ENCODE peak calls at places on chromosomes 12 and 14, in five cellular contexts. F is K562, N is GM12878, X is SK-N-SH, V is H1. U is an unnamed sample.

GRCh38 chr14:70416717-70417349 is at the start of gene SYNJ2BP:
- DNase-seq in F (peak), N (peak), X (peak), V (peak), U (peak)

GRCh38 chr12:80966001-80966400 is 28.3 kb upstream of the LIN7A start:
- DNase-seq in F (no peak), N (no peak), X (no peak), V (peak), U (no peak)

GRCh38 chr12:51199546-51199945 is 18.3 kb downstream of the POU6F1 start:
- DNase-seq in F (no peak), N (no peak), X (peak), V (no peak), U (no peak)

GRCh38 chr14:50612795-50613194 is 52.9 kb downstream of the ATL1 start:
- DNase-seq in F (no peak), N (no peak), X (no peak), V (no peak), U (no peak)

GRCh38 chr12:117212563-117213190 is 22.4 kb upstream of the FBXO21 start:
- DNase-seq in F (peak), N (no peak), X (peak), V (peak), U (peak)

GRCh38 chr14:69101331-69101826 is 51.5 kb downstream of the DCAF5 start:
- DNase-seq in F (peak), N (no peak), X (peak), V (no peak), U (peak)

GRCh38 chr12:96989916-96990315 is 82.9 kb downstream of the NEDD1 start:
- DNase-seq in F (peak), N (no peak), X (no peak), V (peak), U (peak)

GRCh38 chr14:104266643-104267575 is 128.5 kb downstream of the KIF26A start:
- DNase-seq in F (no peak), N (no peak), X (no peak), V (no peak), U (no peak)

GRCh38 chr12:23083267-23083666 is 458.3 kb downstream of the ETNK1 start:
- DNase-seq in F (peak), N (no peak), X (no peak), V (no peak), U (no peak)

GRCh38 chr12:91432079-91432478 is 249.5 kb upstream of the DCN start:
- DNase-seq in F (no peak), N (no peak), X (no peak), V (no peak), U (no peak)

GRCh38 chr12:65248656-65249633 is 29.5 kb upstream of the MSRB3 start:
- DNase-seq in F (peak), N (no peak), X (no peak), V (no peak), U (no peak)
- TF ChIP-seq JUND in F (peak), N (no peak), X (no peak), V (no peak), U (no peak)

GRCh38 chr14:26835949-26836570 is 238.2 kb upstream of the NOVA1 start:
- DNase-seq in F (no peak), N (no peak), X (no peak), V (no peak), U (no peak)

GRCh38 chr14:26841920-26842741 is 244.3 kb upstream of the NOVA1 start:
- DNase-seq in F (peak), N (no peak), X (no peak), V (no peak), U (no peak)

GRCh38 chr14:26833777-26834176 is 235.9 kb upstream of the NOVA1 start:
- DNase-seq in F (no peak), N (no peak), X (no peak), V (no peak), U (no peak)

GRCh38 chr14:26841361-26841760 is 243.5 kb upstream of the NOVA1 start:
- DNase-seq in F (no peak), N (no peak), X (no peak), V (no peak), U (no peak)

GRCh38 chr14:26839481-26839880 is 241.6 kb upstream of the NOVA1 start:
- DNase-seq in F (no peak), N (no peak), X (no peak), V (no peak), U (no peak)
- TF ChIP-seq JUND in F (no peak), N (no peak), X (no peak), V (no peak), U (no peak)

GRCh38 chr12:111699-112591 is 45.4 kb downstream of the IQSEC3 start:
- DNase-seq in F (peak), N (peak), X (no peak), V (no peak), U (no peak)
- TF ChIP-seq JUND in F (no peak), N (no peak), X (no peak), V (no peak), U (no peak)

DNA sequence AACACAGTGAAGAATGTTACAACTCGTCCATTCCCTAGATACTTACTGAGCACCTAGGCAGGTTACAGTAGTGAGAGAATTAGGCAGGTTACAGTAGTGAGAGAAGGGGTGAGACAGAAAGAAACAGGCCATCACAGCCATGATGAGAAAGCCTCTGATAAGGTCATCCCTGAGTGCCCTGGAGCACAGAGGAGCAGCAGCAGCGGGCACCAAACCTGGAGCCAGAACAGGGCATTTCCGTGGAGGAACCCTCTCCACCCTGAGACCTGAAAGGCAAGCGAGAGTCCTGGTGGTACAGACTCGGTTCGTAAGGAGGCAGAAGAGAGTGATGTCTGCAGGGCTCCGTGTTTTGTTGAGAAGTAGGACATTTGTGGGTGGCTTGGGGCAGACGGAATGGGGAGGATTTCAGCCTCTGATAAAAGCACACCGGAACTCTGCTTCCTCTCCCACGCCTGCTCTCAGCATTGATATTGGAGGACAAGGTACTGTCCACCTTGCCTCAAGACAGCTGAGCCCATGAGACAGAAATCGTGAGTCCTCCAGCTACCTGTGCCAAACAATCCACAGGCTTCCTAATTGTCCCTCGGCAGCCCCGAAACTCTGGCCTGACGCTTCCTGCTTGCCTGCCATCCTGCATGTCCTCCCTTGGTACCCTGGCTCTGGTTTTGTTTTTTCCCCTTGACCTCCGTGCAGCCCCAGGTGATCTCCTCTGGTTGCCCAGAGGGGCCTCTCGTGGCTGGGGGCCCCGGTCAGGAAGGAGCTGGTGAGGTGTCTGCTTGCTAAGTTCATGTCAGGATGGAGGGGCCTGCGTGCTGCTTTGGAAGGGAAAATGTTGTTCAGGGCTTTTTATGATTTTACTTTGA is 136.1 kb downstream of the GCH1 start:
- DNase-seq in F (peak), N (no peak), X (no peak), V (no peak), U (no peak)
- TF ChIP-seq JUND in F (no peak), N (no peak), X (no peak), V (no peak), U (no peak)

DNA sequence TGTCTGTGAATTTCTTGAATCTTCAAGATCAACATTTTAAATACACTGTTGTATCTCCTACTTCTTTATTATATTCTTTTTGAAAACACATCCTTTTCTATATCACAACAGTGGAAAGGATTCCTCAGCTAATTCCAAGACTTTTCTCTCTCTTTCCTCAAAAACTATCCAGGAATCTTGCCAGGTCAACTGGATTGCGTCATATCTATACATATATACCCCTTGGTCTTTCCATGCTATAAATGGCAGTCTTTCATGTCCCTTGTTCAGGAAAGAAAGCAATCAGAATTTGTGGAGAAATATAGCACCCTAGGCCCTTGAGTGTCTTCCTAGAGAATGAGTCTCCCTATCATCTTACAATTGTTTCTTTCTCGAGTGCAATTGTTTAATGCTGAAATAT is 149.0 kb downstream of the KCNA5 start:
- DNase-seq in F (no peak), N (no peak), X (no peak), V (no peak), U (no peak)
- TF ChIP-seq JUND in F (no peak), N (no peak), X (no peak), V (no peak), U (no peak)

U was measured in T47D.